ENCODE peak calls at places on chromosomes 11 and 22, in ten cellular contexts. D, U, W, E, T, I, J, X, F and N are unnamed samples.

GRCh38 chr11:133710681-133711240 is 134.6 kb downstream of the SPATA19 start:
- DNase-seq in J (no peak), F (no peak), I (no peak), U (no peak), W (no peak), E (no peak), D (no peak), X (no peak), T (no peak), N (no peak)

GRCh38 chr22:24937114-24937513 is 9.4 kb downstream of the LHFPL7 start:
- DNase-seq in F (no peak), D (peak; percentile 29), W (no peak), I (peak; percentile 72), E (no peak), X (no peak), T (no peak), J (peak; percentile 7), U (no peak), N (no peak)

GRCh38 chr11:18384157-18384641 is 10.2 kb upstream of the LDHA start:
- DNase-seq in I (peak; percentile 54), W (peak; percentile 69), X (peak; percentile 85), E (peak; percentile 54), D (peak; percentile 49), F (no peak), J (peak; percentile 85), U (peak; percentile 85), T (peak; percentile 87), N (no peak)

GRCh38 chr11:45674481-45675190 is 9.2 kb upstream of the CHST1 start:
- DNase-seq in I (no peak), U (no peak), X (no peak), J (no peak), W (no peak), D (no peak), F (no peak), E (no peak), T (no peak), N (no peak)

GRCh38 chr11:130427581-130428211 is 713 bp downstream of the ADAMTS8 start:
- DNase-seq in J (no peak), X (peak; percentile 25), D (peak; percentile 51), F (peak; percentile 62), I (peak; percentile 88), W (no peak), U (no peak), E (peak; percentile 38), T (no peak), N (peak; percentile 42)

GRCh38 chr22:37241351-37242142 is 2.5 kb downstream of the RAC2 start:
- DNase-seq in J (peak; percentile 6), I (peak; percentile 51), W (no peak), U (peak; percentile 77), X (peak; percentile 37), D (no peak), E (no peak), F (no peak), T (no peak), N (peak; percentile 60)

GRCh38 chr22:37534445-37534844 is 15.2 kb upstream of the CARD10 start:
- DNase-seq in T (no peak), I (no peak), U (no peak), F (no peak), E (no peak), J (no peak), D (no peak), X (no peak), W (no peak), N (no peak)

GRCh38 chr22:40006641-40007040 is 11.9 kb downstream of the FAM83F start:
- DNase-seq in X (no peak), W (no peak), J (no peak), D (no peak), T (no peak), I (no peak), F (no peak), U (no peak), E (no peak), N (no peak)

GRCh38 chr22:31106651-31107205 is 640 bp downstream of the SELENOM start:
- DNase-seq in E (peak; percentile 21), T (no peak), X (no peak), W (peak; percentile 60), I (no peak), J (peak; percentile 39), D (no peak), U (no peak), F (no peak), N (no peak)

GRCh38 chr11:24046731-24047130 is 450.1 kb upstream of the LUZP2 start:
- DNase-seq in T (no peak), E (no peak), J (no peak), W (no peak), D (no peak), X (no peak), U (no peak), F (no peak), I (no peak), N (no peak)

GRCh38 chr22:35380537-35381423 is at the start of gene HMOX1:
- DNase-seq in W (peak; percentile 87), J (peak; percentile 86), T (peak; percentile 98), E (peak; percentile 91), I (peak; percentile 92), F (peak; percentile 89), X (peak; percentile 94), U (peak; percentile 94), D (peak; percentile 91), N (peak; percentile 97)
- TF ChIP-seq CTCF in W (no peak), J (no peak), T (peak; percentile 22), E (peak; percentile 43), I (no peak), F (peak; percentile 49), X (peak; percentile 11), U (no peak), D (peak; percentile 22), N (peak; percentile 27)

GRCh38 chr11:116731097-116731761 is 41.6 kb downstream of the BUD13 start:
- DNase-seq in E (no peak), J (peak; percentile 26), U (peak; percentile 34), I (peak; percentile 85), D (peak; percentile 81), F (peak; percentile 54), T (peak; percentile 49), X (no peak), W (no peak), N (no peak)

GRCh38 chr11:116732740-116733385 is 39.9 kb downstream of the BUD13 start:
- DNase-seq in D (peak; percentile 82), E (peak; percentile 40), W (peak; percentile 45), T (peak; percentile 68), I (peak; percentile 94), X (peak; percentile 69), J (peak; percentile 39), F (peak; percentile 60), U (peak; percentile 83), N (peak; percentile 68)

GRCh38 chr11:116733386-116733755 is 39.4 kb downstream of the BUD13 start:
- DNase-seq in T (peak; percentile 12), F (no peak), J (no peak), U (no peak), D (no peak), W (no peak), I (no peak), X (no peak), E (no peak), N (no peak)

GRCh38 chr11:116730568-116730967 is 42.2 kb downstream of the BUD13 start:
- DNase-seq in X (no peak), I (peak; percentile 40), E (no peak), F (no peak), W (no peak), J (no peak), T (peak; percentile 55), D (no peak), U (peak; percentile 37), N (no peak)

DNA sequence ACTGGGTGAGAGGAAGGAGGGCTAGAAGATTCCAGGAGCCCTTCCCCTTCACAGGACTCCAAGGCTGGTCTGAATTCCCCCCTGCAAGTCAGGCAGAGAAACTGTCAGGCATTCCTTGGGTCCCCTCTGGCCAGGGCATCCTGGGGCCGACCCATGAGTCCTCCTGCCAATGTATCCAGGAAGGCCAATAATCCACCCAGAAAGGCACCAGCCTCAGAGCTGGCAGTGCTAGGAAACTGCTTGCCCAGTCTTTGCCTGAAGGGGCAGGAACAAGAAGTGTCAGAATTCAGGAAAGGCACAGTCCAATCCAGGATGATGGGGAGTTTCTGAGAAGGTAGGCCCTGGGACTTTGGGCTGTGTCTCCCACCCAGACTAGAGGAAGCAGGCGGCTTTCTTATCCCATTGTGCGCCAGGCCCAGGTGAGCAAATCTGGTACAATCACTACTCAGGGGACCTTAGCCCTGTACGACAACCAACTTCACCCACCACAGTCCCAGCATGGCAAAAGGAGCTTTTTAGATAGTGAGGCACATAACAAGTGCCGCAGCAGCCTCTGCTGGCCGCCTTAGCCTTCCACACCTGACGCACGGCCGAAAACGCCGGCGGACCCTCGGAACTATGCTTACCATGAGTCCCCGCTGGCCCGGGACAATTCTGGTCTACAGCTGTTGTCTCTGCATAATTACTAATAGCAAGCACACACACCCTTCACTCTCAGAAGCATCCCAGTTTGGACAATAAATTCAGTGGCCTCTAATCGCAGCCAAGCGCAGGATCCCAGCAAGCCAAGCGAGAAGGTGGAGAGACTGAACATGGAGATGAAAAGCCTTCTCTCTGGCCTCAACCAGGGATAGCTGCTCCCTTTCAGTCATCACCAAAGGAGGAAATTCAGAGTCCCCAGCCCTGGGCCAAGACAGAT is 40.7 kb downstream of the BUD13 start:
- DNase-seq in T (peak; percentile 45), X (no peak), E (no peak), W (no peak), F (no peak), U (no peak), D (peak; percentile 24), I (peak; percentile 81), J (no peak), N (no peak)
- H3K4me3 ChIP-seq in T (no peak overlapping the region), X (no peak overlapping the region), E (no peak overlapping the region), W (no peak overlapping the region), F (no peak overlapping the region), U (no peak overlapping the region), D (no peak overlapping the region), I (no peak overlapping the region), J (no peak overlapping the region), N (no peak overlapping the region)

DNA sequence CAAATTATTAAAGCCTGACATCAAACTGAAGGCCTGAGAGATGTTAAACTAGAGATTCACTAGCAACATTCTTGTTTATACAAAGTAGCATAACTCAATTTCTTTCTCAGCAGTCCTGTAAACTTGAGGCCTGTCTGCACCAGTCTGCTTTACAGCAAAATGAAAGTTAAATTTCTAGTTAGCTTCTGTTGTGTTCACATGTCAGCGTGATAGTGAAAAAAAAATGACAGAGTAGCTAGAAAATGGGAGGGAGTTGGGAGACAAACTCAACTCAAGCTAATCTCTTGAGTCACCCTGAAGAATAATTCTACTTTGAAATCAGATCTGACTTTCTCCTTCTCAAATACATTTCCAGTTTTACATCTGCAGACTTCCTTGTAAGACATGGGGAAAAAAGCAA is 6.5 kb downstream of the RBFOX2 start:
- DNase-seq in I (no peak), D (no peak), F (no peak), J (peak; percentile 70), E (no peak), X (no peak), T (no peak), W (no peak), U (no peak), N (no peak)
- H3K27ac ChIP-seq in I (no peak overlapping the region), D (peak overlapping the region; percentile 77), F (no peak overlapping the region), J (peak overlapping the region; percentile 54), E (no peak overlapping the region), X (peak overlapping the region; percentile 74), T (peak overlapping the region; percentile 56), W (peak overlapping the region; percentile 54), U (peak overlapping the region; percentile 26), N (peak overlapping the region; percentile 59)

DNA sequence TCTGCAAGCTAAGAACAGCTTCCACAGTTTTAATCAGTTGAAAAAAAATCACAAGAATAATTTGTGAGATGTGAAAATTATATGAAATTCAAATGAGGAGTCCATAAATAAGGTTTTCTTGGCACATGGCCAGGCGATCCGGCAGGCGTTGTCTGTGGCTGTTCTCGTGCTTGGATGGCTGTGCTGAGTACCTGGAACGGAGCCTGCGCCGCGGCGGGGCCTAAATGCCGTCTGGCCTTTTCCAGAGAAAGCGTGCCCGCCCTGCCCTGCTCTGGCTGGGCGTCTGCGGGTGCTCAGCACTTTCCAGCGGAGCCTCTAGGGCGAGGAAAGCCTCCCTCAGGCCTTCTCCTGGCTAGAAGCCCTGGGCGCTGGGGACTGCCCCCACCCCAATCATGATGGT is 41.8 kb downstream of the OSBPL5 start:
- DNase-seq in T (peak; percentile 91), F (peak; percentile 69), U (no peak), I (no peak), W (peak; percentile 73), X (peak; percentile 65), J (peak; percentile 17), E (peak; percentile 77), D (no peak), N (peak; percentile 56)
- TF ChIP-seq CTCF in T (peak; percentile 10), F (no peak), U (no peak), I (no peak), W (no peak), X (no peak), J (no peak), E (no peak), D (no peak), N (no peak)